ENCODE peak calls at places on chromosome 1, in five cellular contexts. X is tibial nerve, S is right atrium auricular region, T is body of pancreas, R is cardiac muscle cell. P is an unnamed sample.
A peak's percentile ranks its signal among the peaks of the same experiment; 100 is the strongest.

GRCh38 chr1:113760102-113760804 is 967 bp upstream of the PHTF1 start:
- DNase-seq in R (no peak), S (no peak), T (no peak), X (no peak), P (no peak)

GRCh38 chr1:200891774-200892157 is 2.9 kb upstream of the INAVA start:
- DNase-seq in X (no peak), T (peak; percentile 42), R (no peak), S (no peak), P (peak; percentile 64)

GRCh38 chr1:232472485-232473041 is 157.4 kb downstream of the SIPA1L2 start:
- DNase-seq in T (no peak), R (peak; percentile 34), S (no peak), X (no peak), P (no peak)

GRCh38 chr1:11042995-11043874 is 3.8 kb downstream of the MASP2 start:
- DNase-seq in R (no peak), X (no peak), T (no peak), S (no peak), P (no peak)

GRCh38 chr1:16351449-16351993 is 759 bp downstream of the FBXO42 start:
- DNase-seq in S (no peak), R (peak; percentile 54), X (no peak), T (no peak), P (no peak)

GRCh38 chr1:1229770-1230169 is 2.0 kb downstream of the SDF4 start:
- DNase-seq in R (no peak), X (no peak), T (no peak), S (no peak), P (no peak)

GRCh38 chr1:205967555-205968335 is 24.5 kb upstream of the SLC26A9 start:
- DNase-seq in T (no peak), S (no peak), R (no peak), X (no peak), P (no peak)

GRCh38 chr1:29398431-29398830 is 162.1 kb downstream of the PTPRU start:
- DNase-seq in R (peak; percentile 27), T (no peak), X (no peak), S (peak; percentile 21), P (no peak)

GRCh38 chr1:165312591-165312990 is 43.9 kb downstream of the LMX1A start:
- DNase-seq in S (no peak), T (no peak), R (no peak), X (no peak), P (no peak)

GRCh38 chr1:58996341-58997059 is 212.7 kb upstream of the JUN start:
- DNase-seq in T (no peak), R (no peak), X (no peak), S (no peak), P (no peak)

GRCh38 chr1:16978589-16979474 is 1.6 kb downstream of the MFAP2 start:
- DNase-seq in T (peak; percentile 28), S (no peak), X (peak; percentile 31), R (peak; percentile 95), P (no peak)

GRCh38 chr1:8816831-8817412 is 518 bp downstream of the RERE start:
- DNase-seq in T (peak; percentile 36), R (no peak), S (no peak), X (no peak), P (peak; percentile 50)

GRCh38 chr1:1281533-1282321 is 1.5 kb downstream of the SCNN1D start:
- DNase-seq in R (peak; percentile 38), X (no peak), T (peak; percentile 93), S (no peak), P (peak; percentile 93)

GRCh38 chr1:150268342-150268705 is 492 bp downstream of the APH1A start:
- DNase-seq in X (no peak), T (peak; percentile 48), R (peak; percentile 25), S (no peak), P (peak; percentile 61)

GRCh38 chr1:47587891-47588582 is 150.2 kb downstream of the FOXD2 start:
- DNase-seq in T (no peak), R (peak; percentile 44), X (no peak), S (peak; percentile 47), P (no peak)

GRCh38 chr1:225470210-225470609 is 42.4 kb upstream of the LBR start:
- DNase-seq in S (no peak), X (peak; percentile 8), T (no peak), R (no peak), P (no peak)

GRCh38 chr1:204361341-204361771 is 1.6 kb upstream of the PLEKHA6 start:
- DNase-seq in T (no peak), R (peak; percentile 37), S (no peak), X (no peak), P (no peak)

GRCh38 chr1:204362984-204363334 is 3.2 kb upstream of the PLEKHA6 start:
- DNase-seq in T (no peak), X (no peak), R (no peak), S (no peak), P (no peak)

GRCh38 chr1:204360314-204360713 is 585 bp upstream of the PLEKHA6 start:
- DNase-seq in X (no peak), T (no peak), S (no peak), R (no peak), P (no peak)

GRCh38 chr1:204361781-204362180 is 2.1 kb upstream of the PLEKHA6 start:
- DNase-seq in R (no peak), X (no peak), S (no peak), T (no peak), P (no peak)

GRCh38 chr1:204363335-204364114 is 3.8 kb upstream of the PLEKHA6 start:
- DNase-seq in T (peak; percentile 78), R (peak; percentile 81), S (peak; percentile 77), X (peak; percentile 37), P (peak; percentile 87)
- H3K4me1 ChIP-seq in T (peaks cover 40% of the 10 kb centered on the region), R (peaks cover 43% of the 10 kb centered on the region), S (no peaks in the 10 kb centered on the region), X (peaks cover 11% of the 10 kb centered on the region), P (peaks cover 17% of the 10 kb centered on the region)

DNA sequence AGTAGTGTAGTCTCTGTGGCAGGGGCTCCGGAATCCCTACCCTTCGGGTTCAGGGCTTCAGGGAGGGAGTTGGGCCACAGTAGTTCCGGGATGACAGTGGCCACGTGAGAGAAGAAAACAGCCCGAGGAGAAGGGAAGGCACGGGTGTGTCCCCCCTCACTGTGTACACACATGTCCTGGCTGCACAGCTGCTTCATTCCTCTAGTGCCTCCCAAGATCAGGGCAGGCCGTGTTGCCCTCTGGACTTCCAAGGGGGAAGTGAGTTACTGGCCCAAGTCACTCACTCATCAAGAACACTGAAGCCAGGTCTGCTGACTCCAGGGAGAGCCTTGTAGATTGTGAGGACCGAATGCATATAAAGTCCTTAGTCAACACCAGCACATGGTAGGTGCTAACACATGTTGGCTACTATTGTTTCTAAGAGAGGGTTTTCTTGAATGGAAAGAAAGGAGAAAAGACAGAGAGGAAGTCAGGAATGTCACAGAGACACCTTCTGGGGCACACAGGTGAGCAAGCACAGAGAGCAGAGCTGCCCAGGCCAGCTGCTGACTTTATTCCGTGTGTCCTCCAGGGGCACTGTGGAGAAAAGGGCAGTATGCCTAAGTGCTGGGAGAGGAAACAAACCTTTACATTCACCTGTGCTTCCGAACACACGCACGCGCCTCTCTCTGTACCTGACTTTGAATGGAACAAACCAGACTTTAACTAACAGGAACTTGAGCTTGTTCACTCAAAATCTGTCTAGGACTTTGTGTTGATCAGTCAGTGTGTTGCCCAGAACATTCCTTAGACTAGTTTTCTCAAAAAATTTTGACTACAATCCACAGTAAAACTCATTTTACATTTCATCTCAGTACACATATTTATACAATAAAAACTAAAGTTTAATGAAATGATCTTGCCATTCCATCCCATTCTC is 40.0 kb downstream of the LHX4 start:
- DNase-seq in T (peak; percentile 66), S (peak; percentile 61), R (no peak), X (no peak), P (peak; percentile 82)
- TF ChIP-seq CTCF in T (peak; percentile 53), S (no peak), R (peak; percentile 41), X (no peak), P (peak; percentile 13)

GRCh38 chr1:23558140-23558871 is 995 bp downstream of the ID3 start:
- DNase-seq in X (peak; percentile 30), T (peak; percentile 95), S (no peak), R (peak; percentile 76), P (peak; percentile 84)
- H3K4me3 ChIP-seq in X (peak overlapping the region; percentile 85), T (peak overlapping the region; percentile 59), S (peak overlapping the region; percentile 79), R (peak overlapping the region; percentile 92), P (peak overlapping the region; percentile 80)

GRCh38 chr1:197908695-197909336 is 6.4 kb downstream of the C1orf53 start:
- DNase-seq in R (no peak), S (no peak), T (no peak), X (no peak), P (no peak)
- H3K4me1 ChIP-seq in R (peaks cover 5% of the 10 kb centered on the region), S (no peaks in the 10 kb centered on the region), T (peaks cover 35% of the 10 kb centered on the region), X (peaks cover 26% of the 10 kb centered on the region), P (peaks cover 22% of the 10 kb centered on the region)

GRCh38 chr1:81889166-81889565 is 88.4 kb downstream of the ADGRL2 start:
- DNase-seq in R (no peak), X (no peak), T (no peak), S (no peak), P (no peak)

DNA sequence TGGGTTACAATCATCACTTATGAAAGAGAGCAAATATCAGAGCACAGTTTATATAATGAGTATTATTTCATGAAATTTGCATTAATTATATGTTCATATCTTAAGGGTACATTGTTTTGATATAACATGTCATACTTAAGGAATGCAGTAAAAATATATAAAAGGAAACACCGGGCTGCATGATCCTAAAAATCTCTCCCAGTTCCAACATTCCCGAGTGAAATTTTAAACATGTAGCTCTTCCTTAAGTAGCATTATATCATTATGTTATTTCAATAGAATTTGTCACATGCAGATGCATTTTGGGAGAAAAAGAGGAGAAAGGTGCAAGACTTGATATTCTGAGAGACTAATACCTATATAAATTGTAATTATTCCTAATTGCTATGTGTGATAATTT is 86.7 kb downstream of the ADGRL2 start:
- DNase-seq in X (no peak), R (no peak), S (no peak), T (no peak), P (no peak)
- TF ChIP-seq CTCF in X (no peak), R (no peak), S (no peak), T (no peak), P (no peak)

GRCh38 chr1:156120318-156120717 is 5.8 kb downstream of the LMNA start:
- DNase-seq in S (no peak), T (no peak), R (no peak), X (no peak), P (no peak)
- H3K4me3 ChIP-seq in S (peak overlapping the region; percentile 89), T (no peak overlapping the region), R (no peak overlapping the region), X (no peak overlapping the region), P (no peak overlapping the region)

P was measured in mucosa of descending colon.